ENCODE peak calls at places on chromosomes 5 and 9, in nine cellular contexts. One of them, this sample, is unnamed.

GRCh38 chr9:703392-703791 is 138.1 kb upstream of the DMRT1 start:
- DNase-seq in fibroblast of mammary gland: no peak
- DNase-seq in brain microvascular endothelial cell: no peak
- DNase-seq in GM06990: no peak
- DNase-seq in tibial nerve: no peak
- DNase-seq in psoas muscle: no peak
- DNase-seq in osteoblast: no peak
- DNase-seq in pancreas: no peak
- DNase-seq in foreskin fibroblast: no peak
- DNase-seq in this sample: no peak

GRCh38 chr5:124935060-124935459 is 188.6 kb upstream of the ZNF608 start:
- DNase-seq in fibroblast of mammary gland: no peak
- DNase-seq in brain microvascular endothelial cell: no peak
- DNase-seq in GM06990: peak
- DNase-seq in tibial nerve: no peak
- DNase-seq in psoas muscle: no peak
- DNase-seq in osteoblast: peak
- DNase-seq in pancreas: no peak
- DNase-seq in foreskin fibroblast: no peak
- DNase-seq in this sample: no peak

GRCh38 chr9:123725389-123725788 is 204.5 kb downstream of the DENND1A start:
- DNase-seq in fibroblast of mammary gland: peak
- DNase-seq in brain microvascular endothelial cell: no peak
- DNase-seq in GM06990: no peak
- DNase-seq in tibial nerve: no peak
- DNase-seq in psoas muscle: peak
- DNase-seq in osteoblast: no peak
- DNase-seq in pancreas: no peak
- DNase-seq in foreskin fibroblast: peak
- DNase-seq in this sample: no peak

GRCh38 chr5:78586251-78586650 is 62.3 kb downstream of the LHFPL2 start:
- DNase-seq in fibroblast of mammary gland: peak
- DNase-seq in brain microvascular endothelial cell: peak
- DNase-seq in GM06990: no peak
- DNase-seq in tibial nerve: no peak
- DNase-seq in psoas muscle: no peak
- DNase-seq in osteoblast: peak
- DNase-seq in pancreas: no peak
- DNase-seq in foreskin fibroblast: peak
- DNase-seq in this sample: peak

GRCh38 chr9:85249313-85249621 is 492.5 kb downstream of the AGTPBP1 start:
- DNase-seq in fibroblast of mammary gland: no peak
- DNase-seq in brain microvascular endothelial cell: no peak
- DNase-seq in GM06990: no peak
- DNase-seq in tibial nerve: no peak
- DNase-seq in psoas muscle: no peak
- DNase-seq in osteoblast: no peak
- DNase-seq in pancreas: no peak
- DNase-seq in foreskin fibroblast: no peak
- DNase-seq in this sample: no peak

GRCh38 chr5:172102913-172103629 is 85.0 kb downstream of the STK10 start:
- DNase-seq in fibroblast of mammary gland: peak
- DNase-seq in brain microvascular endothelial cell: peak
- DNase-seq in GM06990: no peak
- DNase-seq in tibial nerve: no peak
- DNase-seq in psoas muscle: peak
- DNase-seq in osteoblast: peak
- DNase-seq in pancreas: no peak
- DNase-seq in foreskin fibroblast: peak
- DNase-seq in this sample: peak

GRCh38 chr5:127898551-127899213 is 184.9 kb upstream of the SLC12A2 start:
- DNase-seq in fibroblast of mammary gland: peak
- DNase-seq in brain microvascular endothelial cell: no peak
- DNase-seq in GM06990: no peak
- DNase-seq in tibial nerve: no peak
- DNase-seq in psoas muscle: no peak
- DNase-seq in osteoblast: peak
- DNase-seq in pancreas: no peak
- DNase-seq in foreskin fibroblast: peak
- DNase-seq in this sample: peak

GRCh38 chr9:35835216-35835604 is 6.2 kb downstream of the TMEM8B start:
- DNase-seq in fibroblast of mammary gland: no peak
- DNase-seq in brain microvascular endothelial cell: no peak
- DNase-seq in GM06990: no peak
- DNase-seq in tibial nerve: no peak
- DNase-seq in psoas muscle: no peak
- DNase-seq in osteoblast: no peak
- DNase-seq in pancreas: no peak
- DNase-seq in foreskin fibroblast: no peak
- DNase-seq in this sample: peak

GRCh38 chr5:55667938-55668337 is 44.2 kb downstream of the SLC38A9 start:
- DNase-seq in fibroblast of mammary gland: no peak
- DNase-seq in brain microvascular endothelial cell: no peak
- DNase-seq in GM06990: no peak
- DNase-seq in tibial nerve: no peak
- DNase-seq in psoas muscle: no peak
- DNase-seq in osteoblast: no peak
- DNase-seq in pancreas: no peak
- DNase-seq in foreskin fibroblast: no peak
- DNase-seq in this sample: no peak

GRCh38 chr9:107438211-107439030 is 51.1 kb downstream of the KLF4 start:
- DNase-seq in fibroblast of mammary gland: no peak
- DNase-seq in brain microvascular endothelial cell: no peak
- DNase-seq in GM06990: no peak
- DNase-seq in tibial nerve: no peak
- DNase-seq in psoas muscle: no peak
- DNase-seq in osteoblast: no peak
- DNase-seq in pancreas: no peak
- DNase-seq in foreskin fibroblast: peak
- DNase-seq in this sample: no peak

GRCh38 chr5:172809774-172810173 is 24.3 kb upstream of the ERGIC1 start:
- DNase-seq in fibroblast of mammary gland: no peak
- DNase-seq in brain microvascular endothelial cell: no peak
- DNase-seq in GM06990: no peak
- DNase-seq in tibial nerve: no peak
- DNase-seq in psoas muscle: no peak
- DNase-seq in osteoblast: no peak
- DNase-seq in pancreas: no peak
- DNase-seq in foreskin fibroblast: no peak
- DNase-seq in this sample: no peak

GRCh38 chr9:36985061-36985768 is 48.9 kb downstream of the PAX5 start:
- DNase-seq in fibroblast of mammary gland: no peak
- DNase-seq in brain microvascular endothelial cell: no peak
- DNase-seq in GM06990: no peak
- DNase-seq in tibial nerve: no peak
- DNase-seq in psoas muscle: no peak
- DNase-seq in osteoblast: peak
- DNase-seq in pancreas: no peak
- DNase-seq in foreskin fibroblast: no peak
- DNase-seq in this sample: no peak
- H3K4me3 ChIP-seq in fibroblast of mammary gland: no peak
- H3K4me3 ChIP-seq in brain microvascular endothelial cell: no peak
- H3K4me3 ChIP-seq in GM06990: no peak
- H3K4me3 ChIP-seq in tibial nerve: no peak
- H3K4me3 ChIP-seq in psoas muscle: no peak
- H3K4me3 ChIP-seq in osteoblast: no peak
- H3K4me3 ChIP-seq in pancreas: no peak
- H3K4me3 ChIP-seq in foreskin fibroblast: no peak
- H3K4me3 ChIP-seq in this sample: no peak

GRCh38 chr5:141810702-141811101 is 67.5 kb downstream of the PCDH1 start:
- DNase-seq in fibroblast of mammary gland: no peak
- DNase-seq in brain microvascular endothelial cell: no peak
- DNase-seq in GM06990: no peak
- DNase-seq in tibial nerve: no peak
- DNase-seq in psoas muscle: no peak
- DNase-seq in osteoblast: peak
- DNase-seq in pancreas: no peak
- DNase-seq in foreskin fibroblast: no peak
- DNase-seq in this sample: no peak

GRCh38 chr5:141808857-141809256 is 69.4 kb downstream of the PCDH1 start:
- DNase-seq in fibroblast of mammary gland: no peak
- DNase-seq in brain microvascular endothelial cell: no peak
- DNase-seq in GM06990: no peak
- DNase-seq in tibial nerve: no peak
- DNase-seq in psoas muscle: no peak
- DNase-seq in osteoblast: peak
- DNase-seq in pancreas: no peak
- DNase-seq in foreskin fibroblast: no peak
- DNase-seq in this sample: no peak

GRCh38 chr5:141812512-141812911 is 65.7 kb downstream of the PCDH1 start:
- DNase-seq in fibroblast of mammary gland: no peak
- DNase-seq in brain microvascular endothelial cell: no peak
- DNase-seq in GM06990: no peak
- DNase-seq in tibial nerve: no peak
- DNase-seq in psoas muscle: no peak
- DNase-seq in osteoblast: peak
- DNase-seq in pancreas: no peak
- DNase-seq in foreskin fibroblast: no peak
- DNase-seq in this sample: no peak

GRCh38 chr5:141809697-141810096 is 68.5 kb downstream of the PCDH1 start:
- DNase-seq in fibroblast of mammary gland: no peak
- DNase-seq in brain microvascular endothelial cell: no peak
- DNase-seq in GM06990: no peak
- DNase-seq in tibial nerve: no peak
- DNase-seq in psoas muscle: no peak
- DNase-seq in osteoblast: no peak
- DNase-seq in pancreas: no peak
- DNase-seq in foreskin fibroblast: no peak
- DNase-seq in this sample: no peak

DNA sequence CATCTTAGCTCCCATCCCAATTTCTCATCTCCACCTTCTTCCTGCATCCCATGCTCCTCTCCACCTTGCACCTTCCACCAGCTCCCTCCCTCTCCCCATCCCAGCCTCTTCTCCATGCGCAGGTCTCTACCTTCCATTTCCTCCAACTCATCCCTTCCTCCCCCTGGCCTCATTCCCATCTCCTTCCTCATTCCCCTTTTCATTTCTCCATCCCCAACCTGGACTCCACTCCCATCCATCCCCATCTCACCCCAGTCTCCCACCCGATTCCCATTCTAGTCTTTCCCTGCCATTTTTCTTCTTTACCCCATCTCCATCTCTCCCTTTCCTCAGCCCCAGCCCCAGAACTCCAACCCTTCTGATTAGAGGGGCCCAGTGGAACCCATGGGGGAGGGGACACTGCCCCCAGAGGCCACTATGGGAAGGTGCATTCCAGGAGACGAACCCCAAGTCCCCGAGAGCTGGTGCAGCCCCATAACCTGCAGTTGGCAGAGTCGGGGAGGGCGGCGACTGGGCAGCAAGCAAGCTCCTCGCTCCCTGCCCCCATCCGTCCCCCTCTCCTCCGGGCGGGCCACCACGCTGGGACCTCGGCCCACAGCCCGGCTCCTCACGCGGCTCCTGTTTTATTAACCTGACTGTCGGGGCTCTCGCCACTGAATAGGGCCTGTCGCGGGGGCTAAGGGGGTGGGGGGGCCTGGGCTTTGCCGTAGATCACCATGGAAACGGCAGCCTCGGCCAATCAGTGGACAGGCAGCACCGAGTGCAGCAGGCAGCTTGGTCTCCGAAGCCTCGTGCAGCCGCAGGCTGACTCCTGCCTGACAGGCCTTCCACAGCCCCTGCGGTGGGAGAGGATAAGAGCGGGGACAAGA is 66.7 kb downstream of the PCDH1 start:
- DNase-seq in fibroblast of mammary gland: no peak
- DNase-seq in brain microvascular endothelial cell: no peak
- DNase-seq in GM06990: no peak
- DNase-seq in tibial nerve: no peak
- DNase-seq in psoas muscle: no peak
- DNase-seq in osteoblast: peak
- DNase-seq in pancreas: no peak
- DNase-seq in foreskin fibroblast: peak
- DNase-seq in this sample: no peak
- TF ChIP-seq CTCF in fibroblast of mammary gland: peak
- TF ChIP-seq CTCF in brain microvascular endothelial cell: peak
- TF ChIP-seq CTCF in GM06990: peak
- TF ChIP-seq CTCF in tibial nerve: peak
- TF ChIP-seq CTCF in psoas muscle: peak
- TF ChIP-seq CTCF in osteoblast: peak
- TF ChIP-seq CTCF in pancreas: peak
- TF ChIP-seq CTCF in foreskin fibroblast: peak
- TF ChIP-seq CTCF in this sample: peak

DNA sequence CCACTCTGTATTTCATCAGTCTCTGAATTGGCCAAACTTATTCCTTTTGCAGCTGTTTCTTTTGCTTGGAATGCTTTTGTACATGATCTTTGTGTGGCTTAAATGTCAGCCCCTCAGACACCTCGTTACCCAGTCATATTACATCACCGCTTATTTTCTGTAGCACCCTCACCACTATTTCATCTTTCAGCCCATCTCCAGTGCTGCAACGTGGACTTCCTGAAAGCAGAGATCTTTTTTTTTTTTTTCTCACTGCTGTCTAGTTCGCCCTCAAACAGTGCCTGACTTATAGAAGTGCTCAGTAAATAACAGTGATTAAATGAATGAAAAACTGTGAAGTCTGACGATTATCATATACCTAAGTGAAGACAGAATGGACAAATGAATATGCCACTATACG is 835 bp downstream of the SRA1 start:
- DNase-seq in fibroblast of mammary gland: peak
- DNase-seq in brain microvascular endothelial cell: no peak
- DNase-seq in GM06990: no peak
- DNase-seq in tibial nerve: no peak
- DNase-seq in psoas muscle: no peak
- DNase-seq in osteoblast: peak
- DNase-seq in pancreas: no peak
- DNase-seq in foreskin fibroblast: peak
- DNase-seq in this sample: no peak
- H3K4me3 ChIP-seq in fibroblast of mammary gland: peak
- H3K4me3 ChIP-seq in brain microvascular endothelial cell: peak
- H3K4me3 ChIP-seq in GM06990: peak
- H3K4me3 ChIP-seq in tibial nerve: peak
- H3K4me3 ChIP-seq in psoas muscle: peak
- H3K4me3 ChIP-seq in osteoblast: peak
- H3K4me3 ChIP-seq in pancreas: peak
- H3K4me3 ChIP-seq in foreskin fibroblast: peak
- H3K4me3 ChIP-seq in this sample: peak

DNA sequence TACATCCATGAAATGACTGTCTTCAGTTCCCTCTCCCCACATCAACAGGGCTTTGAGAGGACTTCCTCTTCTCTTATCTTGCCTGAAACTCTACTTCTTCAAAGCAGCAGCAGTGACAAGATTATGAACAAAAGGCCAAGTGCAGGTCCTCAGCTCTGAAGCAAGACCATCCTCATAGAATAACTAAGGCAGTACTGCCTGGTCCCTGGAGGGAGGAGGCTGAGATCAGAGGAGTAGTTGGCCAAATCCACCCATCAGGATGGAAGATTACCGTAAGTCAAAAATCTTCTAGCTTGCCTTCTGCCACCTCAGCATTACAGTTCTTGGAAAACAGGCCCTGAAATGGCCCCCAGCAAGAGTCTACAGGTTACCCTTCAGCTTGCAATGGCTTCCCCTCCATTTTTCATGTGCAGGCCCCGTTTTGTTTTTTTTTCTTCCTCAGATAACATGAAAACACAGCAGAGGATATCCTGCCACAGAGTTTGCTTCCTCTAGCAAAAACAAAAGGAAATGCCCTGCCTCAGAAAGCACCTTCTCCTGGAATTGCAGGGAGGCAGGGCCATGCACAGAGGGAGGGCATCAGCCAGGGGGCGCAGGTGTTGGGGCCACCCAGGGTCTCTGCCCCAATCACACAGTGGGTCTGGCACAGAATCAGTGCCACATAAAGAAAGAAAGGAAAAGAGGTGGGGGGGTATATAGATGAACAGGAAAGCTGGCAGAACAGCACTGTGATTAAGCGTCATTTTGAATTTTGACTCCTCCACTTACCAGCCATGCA is 40.0 kb downstream of the KLHL3 start:
- DNase-seq in fibroblast of mammary gland: no peak
- DNase-seq in brain microvascular endothelial cell: no peak
- DNase-seq in GM06990: no peak
- DNase-seq in tibial nerve: peak
- DNase-seq in psoas muscle: no peak
- DNase-seq in osteoblast: peak
- DNase-seq in pancreas: no peak
- DNase-seq in foreskin fibroblast: no peak
- DNase-seq in this sample: no peak
- TF ChIP-seq CTCF in fibroblast of mammary gland: no peak
- TF ChIP-seq CTCF in brain microvascular endothelial cell: peak
- TF ChIP-seq CTCF in GM06990: no peak
- TF ChIP-seq CTCF in tibial nerve: no peak
- TF ChIP-seq CTCF in psoas muscle: peak
- TF ChIP-seq CTCF in osteoblast: no peak
- TF ChIP-seq CTCF in pancreas: no peak
- TF ChIP-seq CTCF in foreskin fibroblast: no peak
- TF ChIP-seq CTCF in this sample: no peak

This sample was measured in epithelial cell of esophagus.